ENCODE peak calls at places on chromosomes 7 and 10, in five cellular contexts. H is mammary epithelial cell, B is adrenal gland, D is OCI-LY7, E is sigmoid colon. N is an unnamed sample.

GRCh38 chr10:30002438-30003266 is 56.7 kb downstream of the JCAD start:
- DNase-seq in D (peak; percentile 51), E (peak; percentile 91), B (peak; percentile 67), H (peak; percentile 67), N (peak; percentile 88)

GRCh38 chr7:96991850-96992623 is 13.3 kb upstream of the DLX6 start:
- DNase-seq in E (no peak), H (no peak), B (no peak), D (no peak), N (no peak)

GRCh38 chr10:18378766-18379165 is 238.5 kb downstream of the CACNB2 start:
- DNase-seq in H (no peak), E (peak; percentile 77), B (no peak), D (no peak), N (no peak)

GRCh38 chr7:127810691-127811660 is 159.0 kb downstream of the SND1 start:
- DNase-seq in D (no peak), E (no peak), B (no peak), H (no peak), N (no peak)

GRCh38 chr10:88216976-88217375 is 353.6 kb downstream of the PTEN start:
- DNase-seq in E (no peak), H (no peak), D (peak; percentile 62), B (no peak), N (no peak)

GRCh38 chr7:150428671-150429451 is 21.6 kb upstream of the GIMAP8 start:
- DNase-seq in B (peak; percentile 91), H (peak; percentile 82), D (no peak), E (peak; percentile 70), N (peak; percentile 57)

GRCh38 chr7:31327071-31327470 is 13.5 kb downstream of the NEUROD6 start:
- DNase-seq in E (no peak), D (no peak), B (no peak), H (peak; percentile 75), N (no peak)

GRCh38 chr10:128411624-128412023 is 285.4 kb upstream of the MKI67 start:
- DNase-seq in E (no peak), B (no peak), D (no peak), H (no peak), N (no peak)

GRCh38 chr10:90289037-90289436 is 568.8 kb downstream of the HTR7 start:
- DNase-seq in E (no peak), H (peak; percentile 30), B (no peak), D (no peak), N (no peak)

GRCh38 chr7:6268909-6269306 is 3.5 kb downstream of the CYTH3 start:
- DNase-seq in D (no peak), H (no peak), E (no peak), B (no peak), N (no peak)

GRCh38 chr10:114053946-114054345 is 10.3 kb downstream of the ADRB1 start:
- DNase-seq in B (no peak), E (no peak), H (no peak), D (no peak), N (no peak)

GRCh38 chr10:110648743-110649651 is 4.9 kb downstream of the RBM20 start:
- DNase-seq in H (no peak), E (no peak), B (no peak), D (no peak), N (no peak)

GRCh38 chr7:81776159-81776558 is 6.3 kb upstream of the HGF start:
- DNase-seq in D (no peak), H (no peak), E (no peak), B (no peak), N (no peak)

GRCh38 chr10:69912584-69912983 is 110.9 kb downstream of the COL13A1 start:
- DNase-seq in E (no peak), H (no peak), B (no peak), D (no peak), N (no peak)

GRCh38 chr10:49173201-49173772 is 14.9 kb downstream of the TMEM273 start:
- DNase-seq in D (no peak), E (no peak), H (no peak), B (no peak), N (no peak)

GRCh38 chr7:100974021-100974420 is 4.7 kb downstream of the MUC12 start:
- DNase-seq in D (no peak), E (no peak), B (no peak), H (peak; percentile 29), N (no peak)

GRCh38 chr7:94190599-94191061 is 186.5 kb upstream of the BET1 start:
- DNase-seq in H (peak; percentile 66), B (peak; percentile 42), E (no peak), D (no peak), N (peak; percentile 40)

GRCh38 chr10:86047588-86047987 is 319.0 kb downstream of the GRID1 start:
- DNase-seq in B (no peak), D (no peak), H (no peak), E (no peak), N (no peak)

GRCh38 chr10:59372543-59372942 is 10.2 kb upstream of the FAM13C start:
- DNase-seq in H (no peak), D (no peak), B (no peak), E (no peak), N (no peak)

GRCh38 chr7:55370001-55370400 is 4.9 kb downstream of the LANCL2 start:
- DNase-seq in E (no peak), H (no peak), B (no peak), D (no peak), N (no peak)

GRCh38 chr7:22992874-22993840 is 20.8 kb downstream of the HYCC1 start:
- DNase-seq in H (no peak), E (no peak), B (no peak), D (peak; percentile 54), N (no peak)

GRCh38 chr10:78335691-78336401 is 302.2 kb downstream of the RPS24 start:
- DNase-seq in B (peak; percentile 36), D (no peak), H (no peak), E (peak; percentile 73), N (no peak)

GRCh38 chr10:96090463-96090800 is 39.7 kb upstream of the ZNF518A start:
- DNase-seq in H (no peak), B (no peak), E (no peak), D (no peak), N (no peak)

GRCh38 chr7:47375121-47375551 is 206.8 kb downstream of the TNS3 start:
- DNase-seq in B (no peak), H (no peak), E (peak; percentile 29), D (no peak), N (no peak)

GRCh38 chr7:129877146-129877792 is 75.5 kb downstream of the UBE2H start:
- DNase-seq in E (no peak), B (no peak), H (peak; percentile 14), D (no peak), N (no peak)

GRCh38 chr7:115230882-115231508 is 309.1 kb downstream of the MDFIC start:
- DNase-seq in E (no peak), B (no peak), H (peak; percentile 95), D (no peak), N (no peak)

GRCh38 chr10:128078136-128078969 is 47.9 kb downstream of the MKI67 start:
- DNase-seq in E (peak; percentile 52), H (no peak), B (no peak), D (peak; percentile 37), N (no peak)

GRCh38 chr7:1022356-1022755 is 22.0 kb upstream of the GPR146 start:
- DNase-seq in B (no peak), E (no peak), H (no peak), D (no peak), N (no peak)

GRCh38 chr7:1021931-1022330 is 22.4 kb upstream of the GPR146 start:
- DNase-seq in D (no peak), H (no peak), B (no peak), E (no peak), N (no peak)

GRCh38 chr7:1024331-1024761 is 20.0 kb upstream of the GPR146 start:
- DNase-seq in B (no peak), D (peak; percentile 99), E (no peak), H (no peak), N (no peak)

GRCh38 chr7:1021366-1021765 is 23.0 kb upstream of the GPR146 start:
- DNase-seq in E (no peak), D (no peak), B (no peak), H (no peak), N (no peak)

DNA sequence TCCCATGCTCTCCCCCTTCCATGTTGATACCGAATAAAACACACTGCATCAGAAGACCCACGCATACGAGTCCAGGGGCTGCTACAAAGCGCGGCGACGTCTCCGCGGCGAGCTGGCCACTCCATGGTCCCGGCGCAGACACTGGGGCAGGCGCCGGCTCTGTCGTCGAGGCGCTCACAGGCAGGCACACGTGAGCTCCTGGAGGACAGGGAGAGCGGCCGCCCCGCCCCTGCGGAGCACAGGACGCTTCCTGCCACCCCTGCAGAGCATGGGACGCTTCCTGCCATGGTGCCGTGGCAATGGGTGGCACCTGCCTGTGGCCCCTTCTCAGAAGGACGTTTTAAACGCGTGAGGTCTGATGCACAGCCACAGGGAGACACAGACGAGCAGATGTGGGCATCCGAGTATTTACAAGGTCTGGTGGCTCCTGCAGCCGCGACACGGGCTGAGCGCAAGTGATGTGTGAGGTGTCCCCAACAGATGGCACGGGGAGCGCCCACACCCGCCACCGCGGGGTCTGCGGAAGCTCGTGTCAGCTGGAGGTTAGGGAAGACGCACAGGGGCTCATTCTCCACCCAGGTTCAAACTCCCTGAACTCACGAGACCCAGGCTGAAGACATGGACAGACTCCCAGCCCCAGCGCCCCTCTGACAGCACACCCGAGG is 21.4 kb upstream of the GPR146 start:
- DNase-seq in D (peak; percentile 64), H (no peak), E (no peak), B (no peak), N (no peak)
- H3K4me1 ChIP-seq in D (peaks cover 80% of the 10 kb centered on the region), H (peaks cover 8% of the 10 kb centered on the region), E (peaks cover 11% of the 10 kb centered on the region), B (peaks cover 9% of the 10 kb centered on the region), N (peaks cover 20% of the 10 kb centered on the region)

GRCh38 chr10:9311702-9312499 is 1257.4 kb downstream of the GATA3 start:
- DNase-seq in H (no peak), D (no peak), E (no peak), B (no peak), N (no peak)
- TF ChIP-seq CTCF in H (no peak), D (peak; percentile 64), E (no peak), B (no peak), N (no peak)

GRCh38 chr7:33778195-33778594 is 127.1 kb upstream of the BMPER start:
- DNase-seq in B (no peak), D (no peak), H (no peak), E (no peak), N (no peak)

GRCh38 chr7:33781167-33781566 is 124.2 kb upstream of the BMPER start:
- DNase-seq in E (no peak), H (no peak), D (no peak), B (no peak), N (no peak)

GRCh38 chr7:33776791-33777190 is 128.5 kb upstream of the BMPER start:
- DNase-seq in H (peak; percentile 36), D (no peak), E (no peak), B (no peak), N (no peak)

GRCh38 chr7:33781796-33782195 is 123.5 kb upstream of the BMPER start:
- DNase-seq in E (no peak), H (no peak), D (no peak), B (no peak), N (no peak)

DNA sequence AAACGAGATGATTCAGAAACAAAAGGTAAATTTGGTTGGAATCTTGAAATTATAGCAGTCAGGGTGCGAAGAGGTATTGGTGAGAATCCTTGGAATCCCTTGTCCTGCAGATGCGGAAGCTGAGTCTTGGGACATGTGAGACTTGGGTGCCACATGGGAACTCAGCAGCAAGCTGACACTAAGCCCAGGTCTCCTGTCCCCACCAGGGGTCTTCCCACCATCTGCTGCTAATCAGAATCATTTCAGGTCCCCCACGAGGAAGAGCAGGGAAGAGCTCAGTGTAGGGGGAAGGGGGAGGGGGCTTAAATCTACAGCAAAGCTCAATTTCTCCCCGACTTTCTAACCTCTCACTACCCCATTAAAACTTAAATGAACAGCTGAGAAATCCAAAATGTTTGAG is 126.1 kb upstream of the BMPER start:
- DNase-seq in E (no peak), H (no peak), B (no peak), D (no peak), N (no peak)
- H3K4me1 ChIP-seq in E (no peaks in the 10 kb centered on the region), H (no peaks in the 10 kb centered on the region), B (no peaks in the 10 kb centered on the region), D (no peaks in the 10 kb centered on the region), N (peaks cover 5% of the 10 kb centered on the region)

GRCh38 chr10:22003111-22003963 is at the start of gene DNAJC1:
- DNase-seq in B (peak; percentile 98), H (peak; percentile 92), E (peak; percentile 98), D (peak; percentile 96), N (peak; percentile 98)
- TF ChIP-seq CTCF in B (no peak), H (no peak), E (no peak), D (no peak), N (no peak)

N was measured in left lung.